ENCODE peak calls at places on chromosomes 4 and X, in eight cellular contexts. One of them, this sample, is unnamed.

GRCh38 chr4:177761692-177762091 is 319.5 kb upstream of the AGA start:
- DNase-seq in colonic mucosa: no peak
- DNase-seq in CD4-positive, CD25-positive, alpha-beta regulatory T cell: no peak
- DNase-seq in HEK293T: no peak
- DNase-seq in activated T-cell treated with anti-CD3 and anti-CD28 coated beads for 1 hour: no peak
- DNase-seq in neuronal stem cell: no peak
- DNase-seq in HFF-Myc: no peak
- DNase-seq in pancreas: no peak
- DNase-seq in this sample: no peak

GRCh38 chr4:54217642-54218486 is 11.2 kb upstream of the PDGFRA start:
- DNase-seq in CD4-positive, CD25-positive, alpha-beta regulatory T cell: peak
- DNase-seq in activated T-cell treated with anti-CD3 and anti-CD28 coated beads for 1 hour: peak
- DNase-seq in neuronal stem cell: peak
- DNase-seq in colonic mucosa: peak
- DNase-seq in HEK293T: peak
- DNase-seq in pancreas: peak
- DNase-seq in HFF-Myc: peak
- DNase-seq in this sample: peak

GRCh38 chr4:52572936-52573485 is 86.1 kb downstream of the USP46 start:
- DNase-seq in HFF-Myc: no peak
- DNase-seq in neuronal stem cell: no peak
- DNase-seq in CD4-positive, CD25-positive, alpha-beta regulatory T cell: no peak
- DNase-seq in activated T-cell treated with anti-CD3 and anti-CD28 coated beads for 1 hour: no peak
- DNase-seq in colonic mucosa: no peak
- DNase-seq in pancreas: no peak
- DNase-seq in HEK293T: no peak
- DNase-seq in this sample: no peak

GRCh38 chr4:82517043-82517442 is 44.7 kb downstream of the TMEM150C start:
- DNase-seq in neuronal stem cell: no peak
- DNase-seq in colonic mucosa: no peak
- DNase-seq in CD4-positive, CD25-positive, alpha-beta regulatory T cell: no peak
- DNase-seq in HFF-Myc: no peak
- DNase-seq in pancreas: no peak
- DNase-seq in HEK293T: no peak
- DNase-seq in activated T-cell treated with anti-CD3 and anti-CD28 coated beads for 1 hour: no peak
- DNase-seq in this sample: no peak

GRCh38 chrX:50448565-50448964 is 22.1 kb downstream of the DGKK start:
- DNase-seq in neuronal stem cell: no peak
- DNase-seq in CD4-positive, CD25-positive, alpha-beta regulatory T cell: no peak
- DNase-seq in colonic mucosa: peak
- DNase-seq in activated T-cell treated with anti-CD3 and anti-CD28 coated beads for 1 hour: no peak
- DNase-seq in HFF-Myc: no peak
- DNase-seq in pancreas: no peak
- DNase-seq in HEK293T: peak
- DNase-seq in this sample: peak

GRCh38 chr4:128871948-128872347 is 62.4 kb downstream of the JADE1 start:
- DNase-seq in HEK293T: no peak
- DNase-seq in pancreas: no peak
- DNase-seq in colonic mucosa: no peak
- DNase-seq in CD4-positive, CD25-positive, alpha-beta regulatory T cell: no peak
- DNase-seq in neuronal stem cell: no peak
- DNase-seq in HFF-Myc: no peak
- DNase-seq in activated T-cell treated with anti-CD3 and anti-CD28 coated beads for 1 hour: no peak
- DNase-seq in this sample: no peak

GRCh38 chrX:13125188-13125587 is 80.8 kb upstream of the FAM9C start:
- DNase-seq in colonic mucosa: no peak
- DNase-seq in neuronal stem cell: no peak
- DNase-seq in activated T-cell treated with anti-CD3 and anti-CD28 coated beads for 1 hour: no peak
- DNase-seq in HEK293T: no peak
- DNase-seq in CD4-positive, CD25-positive, alpha-beta regulatory T cell: no peak
- DNase-seq in HFF-Myc: no peak
- DNase-seq in pancreas: no peak
- DNase-seq in this sample: no peak

GRCh38 chr4:146959692-146960091 is 14.0 kb upstream of the TTC29 start:
- DNase-seq in neuronal stem cell: no peak
- DNase-seq in CD4-positive, CD25-positive, alpha-beta regulatory T cell: no peak
- DNase-seq in HFF-Myc: no peak
- DNase-seq in HEK293T: peak
- DNase-seq in activated T-cell treated with anti-CD3 and anti-CD28 coated beads for 1 hour: no peak
- DNase-seq in pancreas: no peak
- DNase-seq in colonic mucosa: no peak
- DNase-seq in this sample: no peak

GRCh38 chr4:16685536-16685935 is 212.9 kb downstream of the LDB2 start:
- DNase-seq in HFF-Myc: no peak
- DNase-seq in CD4-positive, CD25-positive, alpha-beta regulatory T cell: no peak
- DNase-seq in colonic mucosa: no peak
- DNase-seq in HEK293T: no peak
- DNase-seq in pancreas: no peak
- DNase-seq in neuronal stem cell: no peak
- DNase-seq in activated T-cell treated with anti-CD3 and anti-CD28 coated beads for 1 hour: no peak
- DNase-seq in this sample: no peak

GRCh38 chr4:146342600-146343192 is 128.4 kb downstream of the REELD1 start:
- DNase-seq in pancreas: no peak
- DNase-seq in CD4-positive, CD25-positive, alpha-beta regulatory T cell: no peak
- DNase-seq in HEK293T: no peak
- DNase-seq in HFF-Myc: no peak
- DNase-seq in neuronal stem cell: no peak
- DNase-seq in activated T-cell treated with anti-CD3 and anti-CD28 coated beads for 1 hour: no peak
- DNase-seq in colonic mucosa: peak
- DNase-seq in this sample: peak

GRCh38 chrX:10016516-10017132 is 49.5 kb downstream of the CLDN34 start:
- DNase-seq in pancreas: no peak
- DNase-seq in HEK293T: no peak
- DNase-seq in neuronal stem cell: no peak
- DNase-seq in HFF-Myc: no peak
- DNase-seq in activated T-cell treated with anti-CD3 and anti-CD28 coated beads for 1 hour: no peak
- DNase-seq in CD4-positive, CD25-positive, alpha-beta regulatory T cell: no peak
- DNase-seq in colonic mucosa: no peak
- DNase-seq in this sample: no peak

GRCh38 chr4:26076000-26076587 is 162.1 kb downstream of the SMIM20 start:
- DNase-seq in HEK293T: no peak
- DNase-seq in activated T-cell treated with anti-CD3 and anti-CD28 coated beads for 1 hour: no peak
- DNase-seq in neuronal stem cell: no peak
- DNase-seq in CD4-positive, CD25-positive, alpha-beta regulatory T cell: no peak
- DNase-seq in colonic mucosa: no peak
- DNase-seq in pancreas: no peak
- DNase-seq in HFF-Myc: no peak
- DNase-seq in this sample: no peak

GRCh38 chr4:100828364-100828763 is 310.5 kb upstream of the EMCN start:
- DNase-seq in CD4-positive, CD25-positive, alpha-beta regulatory T cell: no peak
- DNase-seq in HEK293T: no peak
- DNase-seq in HFF-Myc: no peak
- DNase-seq in neuronal stem cell: no peak
- DNase-seq in activated T-cell treated with anti-CD3 and anti-CD28 coated beads for 1 hour: no peak
- DNase-seq in colonic mucosa: no peak
- DNase-seq in pancreas: no peak
- DNase-seq in this sample: no peak

GRCh38 chr4:2939383-2940243 is 23.6 kb downstream of the NOP14 start:
- DNase-seq in pancreas: peak
- DNase-seq in CD4-positive, CD25-positive, alpha-beta regulatory T cell: no peak
- DNase-seq in neuronal stem cell: no peak
- DNase-seq in HEK293T: no peak
- DNase-seq in HFF-Myc: no peak
- DNase-seq in colonic mucosa: no peak
- DNase-seq in activated T-cell treated with anti-CD3 and anti-CD28 coated beads for 1 hour: no peak
- DNase-seq in this sample: no peak